ENCODE peak calls at places on chromosomes 11 and 22, in four cellular contexts. F, G, Q and K are unnamed samples.

GRCh38 chr22:32565002-32565339 is 90.4 kb downstream of the FBXO7 start:
- DNase-seq in F (no peak), G (no peak), Q (no peak), K (no peak)

GRCh38 chr11:125807909-125808308 is 20.0 kb downstream of the PATE3 start:
- DNase-seq in F (no peak), G (no peak), Q (no peak), K (no peak)

GRCh38 chr22:45450931-45451651 is 37.6 kb downstream of the RIBC2 start:
- DNase-seq in F (no peak), G (no peak), Q (no peak), K (no peak)

GRCh38 chr22:28817919-28818859 is 17.8 kb upstream of the XBP1 start:
- DNase-seq in F (no peak), G (peak), Q (peak), K (no peak)

GRCh38 chr11:125603207-125603606 is 10.6 kb downstream of the STT3A start:
- DNase-seq in F (no peak), G (no peak), Q (no peak), K (no peak)

GRCh38 chr22:27682438-27682837 is 119.1 kb downstream of the MN1 start:
- DNase-seq in F (no peak), G (no peak), Q (no peak), K (no peak)

GRCh38 chr11:62713343-62713742 is 5.9 kb downstream of the GNG3 start:
- DNase-seq in F (peak), G (peak), Q (peak), K (no peak)

GRCh38 chr11:104531075-104531474 is 367.1 kb upstream of the PDGFD start:
- DNase-seq in F (peak), G (no peak), Q (no peak), K (peak)

GRCh38 chr11:65185869-65186341 is 4.2 kb downstream of the CAPN1 start:
- DNase-seq in F (no peak), G (no peak), Q (no peak), K (no peak)

GRCh38 chr11:44229003-44229570 is 80.9 kb downstream of the ALX4 start:
- DNase-seq in F (no peak), G (peak), Q (no peak), K (no peak)

GRCh38 chr11:72821221-72821919 is 7.2 kb downstream of the ATG16L2 start:
- DNase-seq in F (no peak), G (peak), Q (no peak), K (no peak)

GRCh38 chr22:36166518-36167220 is 6.1 kb upstream of the APOL3 start:
- DNase-seq in F (no peak), G (no peak), Q (no peak), K (no peak)

GRCh38 chr22:23261900-23262450 is 81.7 kb downstream of the BCR start:
- DNase-seq in F (no peak), G (no peak), Q (no peak), K (no peak)

GRCh38 chr22:19644314-19645223 is 69.7 kb upstream of the SEPTIN5 start:
- DNase-seq in F (no peak), G (no peak), Q (no peak), K (no peak)

GRCh38 chr11:114501901-114502300 is 57.8 kb downstream of the NXPE1 start:
- DNase-seq in F (no peak), G (no peak), Q (no peak), K (no peak)

GRCh38 chr11:65454311-65454695 is 31.7 kb downstream of the NEAT1 start:
- DNase-seq in F (no peak), G (no peak), Q (no peak), K (no peak)

GRCh38 chr11:83836883-83837654 is 550.9 kb upstream of the CCDC90B start:
- DNase-seq in F (peak), G (peak), Q (peak), K (peak)

GRCh38 chr22:39462443-39463147 is 5.8 kb downstream of the MGAT3 start:
- DNase-seq in F (no peak), G (no peak), Q (no peak), K (peak)

GRCh38 chr11:10592331-10592730 is 23.9 kb upstream of the LYVE1 start:
- DNase-seq in F (no peak), G (no peak), Q (no peak), K (no peak)

GRCh38 chr22:26038365-26038764 is 130.9 kb upstream of the SEZ6L start:
- DNase-seq in F (no peak), G (no peak), Q (no peak), K (no peak)

GRCh38 chr11:1236316-1237127 is 13.7 kb downstream of the MUC5B start:
- DNase-seq in F (no peak), G (no peak), Q (no peak), K (no peak)

GRCh38 chr11:12060385-12060980 is 49.9 kb upstream of the MICAL2 start:
- DNase-seq in F (no peak), G (no peak), Q (no peak), K (no peak)

GRCh38 chr11:7490535-7490934 is 5.2 kb downstream of the OLFML1 start:
- DNase-seq in F (no peak), G (no peak), Q (no peak), K (no peak)

GRCh38 chr11:125517116-125517804 is 21.2 kb upstream of the FEZ1 start:
- DNase-seq in F (no peak), G (no peak), Q (peak), K (no peak)

GRCh38 chr11:27075192-27075591 is 34.6 kb downstream of the BBOX1 start:
- DNase-seq in F (no peak), G (no peak), Q (no peak), K (no peak)

GRCh38 chr22:35601743-35602633 is 15.1 kb downstream of the MB start:
- DNase-seq in F (no peak), G (no peak), Q (no peak), K (no peak)

GRCh38 chr11:62958547-62959071 is 26.2 kb downstream of the SLC22A6 start:
- DNase-seq in F (no peak), G (peak), Q (no peak), K (no peak)

GRCh38 chr11:20337526-20338154 is 25.9 kb upstream of the HTATIP2 start:
- DNase-seq in F (peak), G (peak), Q (peak), K (peak)

GRCh38 chr11:4727171-4727570 is 22.6 kb downstream of the MMP26 start:
- DNase-seq in F (no peak), G (no peak), Q (no peak), K (no peak)

GRCh38 chr11:42521994-42522393 is 789.8 kb upstream of the API5 start:
- DNase-seq in F (no peak), G (no peak), Q (no peak), K (no peak)

GRCh38 chr11:83280256-83280655 is 5.9 kb downstream of the CCDC90B start:
- DNase-seq in F (no peak), G (no peak), Q (no peak), K (no peak)

GRCh38 chr22:30830907-30831306 is 136.2 kb downstream of the OSBP2 start:
- DNase-seq in F (peak), G (peak), Q (no peak), K (peak)

GRCh38 chr11:18105086-18105801 is 638 bp downstream of the SAAL1 start:
- DNase-seq in F (no peak), G (no peak), Q (no peak), K (no peak)

GRCh38 chr11:27910186-27910941 is 197.6 kb downstream of the KIF18A start:
- DNase-seq in F (no peak), G (no peak), Q (no peak), K (no peak)

GRCh38 chr11:36056160-36056751 is 112.4 kb downstream of the LDLRAD3 start:
- DNase-seq in F (peak), G (no peak), Q (no peak), K (peak)

GRCh38 chr11:9060700-9061111 is 30.7 kb downstream of the SCUBE2 start:
- DNase-seq in F (peak), G (no peak), Q (peak), K (peak)
- TF ChIP-seq CTCF in F (no peak), G (no peak), Q (peak), K (peak)

DNA sequence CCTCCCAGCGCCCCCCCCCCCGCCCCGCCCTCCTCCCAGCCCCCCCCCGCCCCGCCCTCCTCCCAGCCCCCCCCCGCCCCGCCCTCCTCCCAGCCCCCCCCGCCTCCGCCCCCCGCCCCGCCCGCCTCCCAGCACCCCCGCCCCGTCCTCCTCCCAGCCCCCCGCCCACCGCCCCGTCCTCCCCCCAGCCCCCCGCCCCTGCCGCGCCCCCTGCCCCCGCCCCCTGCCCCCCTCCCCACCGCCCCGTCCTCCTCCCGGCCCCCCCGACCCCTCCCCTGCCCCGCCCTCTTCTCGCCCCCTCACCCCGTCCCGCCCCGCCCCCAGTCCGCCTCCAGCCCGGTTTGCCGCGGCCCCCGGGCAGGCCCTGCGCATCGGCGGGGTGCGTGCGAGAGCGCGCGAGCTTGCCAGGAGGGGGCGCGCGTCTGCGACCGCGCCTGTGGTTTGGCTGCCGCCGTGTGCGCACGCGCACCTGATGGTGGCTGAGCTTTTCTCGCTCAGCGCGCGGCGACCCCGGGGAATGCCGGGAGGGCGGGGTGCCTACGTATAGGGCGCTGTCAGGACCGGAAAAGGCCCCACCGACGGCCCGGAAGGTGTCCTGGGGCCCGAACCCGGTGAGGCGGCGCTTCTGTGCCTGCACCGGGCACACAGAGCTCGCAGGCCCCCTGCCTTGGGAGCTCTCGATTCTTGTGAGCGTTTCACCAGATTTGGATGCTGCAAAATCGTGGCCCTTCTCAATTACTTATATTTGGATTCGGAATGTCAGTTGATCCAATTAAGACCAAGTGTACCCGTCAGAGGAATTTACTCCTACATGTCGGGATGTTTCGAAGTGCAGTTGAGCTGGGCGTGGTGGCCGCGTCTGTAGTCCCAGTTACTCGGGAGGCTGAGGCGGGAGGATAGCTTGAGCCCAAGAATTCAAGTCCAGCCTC is 501 bp upstream of the TTLL12 start:
- DNase-seq in F (peak), G (peak), Q (peak), K (peak)
- TF ChIP-seq CTCF in F (peak), G (peak), Q (peak), K (peak)

GRCh38 chr11:2870955-2871720 is 14.4 kb downstream of the CDKN1C start:
- DNase-seq in F (no peak), G (no peak), Q (no peak), K (no peak)

GRCh38 chr11:2867722-2868548 is 17.6 kb downstream of the CDKN1C start:
- DNase-seq in F (no peak), G (no peak), Q (no peak), K (no peak)

GRCh38 chr11:2869561-2870427 is 15.8 kb downstream of the CDKN1C start:
- DNase-seq in F (no peak), G (no peak), Q (no peak), K (no peak)

GRCh38 chr11:2868604-2869526 is 16.7 kb downstream of the CDKN1C start:
- DNase-seq in F (no peak), G (no peak), Q (no peak), K (no peak)

GRCh38 chr11:2870460-2870859 is 15.1 kb downstream of the CDKN1C start:
- DNase-seq in F (no peak), G (no peak), Q (no peak), K (no peak)
- TF ChIP-seq CTCF in F (no peak), G (no peak), Q (no peak), K (no peak)

DNA sequence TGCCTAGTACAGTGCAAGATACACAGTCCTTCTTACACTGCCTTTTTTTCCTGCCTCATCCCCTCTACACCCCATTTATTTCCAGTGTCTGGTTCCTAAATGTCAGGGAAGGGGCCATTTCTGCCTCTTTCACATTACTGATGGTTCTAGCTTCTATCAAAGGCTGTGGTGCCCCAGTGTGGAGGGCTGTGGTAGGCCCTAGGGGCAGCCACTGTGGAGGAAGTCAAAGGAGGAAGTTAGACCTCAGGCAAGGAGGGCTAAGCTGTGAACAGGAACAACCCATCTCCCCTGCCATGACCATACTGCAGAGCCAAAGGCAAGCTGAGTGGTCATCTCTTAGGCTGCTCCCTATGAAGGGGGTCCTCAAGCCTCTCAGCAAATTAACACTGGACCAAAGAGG is 81.9 kb upstream of the CRTAM start:
- DNase-seq in F (no peak), G (peak), Q (peak), K (peak)
- TF ChIP-seq CTCF in F (no peak), G (no peak), Q (peak), K (peak)

DNA sequence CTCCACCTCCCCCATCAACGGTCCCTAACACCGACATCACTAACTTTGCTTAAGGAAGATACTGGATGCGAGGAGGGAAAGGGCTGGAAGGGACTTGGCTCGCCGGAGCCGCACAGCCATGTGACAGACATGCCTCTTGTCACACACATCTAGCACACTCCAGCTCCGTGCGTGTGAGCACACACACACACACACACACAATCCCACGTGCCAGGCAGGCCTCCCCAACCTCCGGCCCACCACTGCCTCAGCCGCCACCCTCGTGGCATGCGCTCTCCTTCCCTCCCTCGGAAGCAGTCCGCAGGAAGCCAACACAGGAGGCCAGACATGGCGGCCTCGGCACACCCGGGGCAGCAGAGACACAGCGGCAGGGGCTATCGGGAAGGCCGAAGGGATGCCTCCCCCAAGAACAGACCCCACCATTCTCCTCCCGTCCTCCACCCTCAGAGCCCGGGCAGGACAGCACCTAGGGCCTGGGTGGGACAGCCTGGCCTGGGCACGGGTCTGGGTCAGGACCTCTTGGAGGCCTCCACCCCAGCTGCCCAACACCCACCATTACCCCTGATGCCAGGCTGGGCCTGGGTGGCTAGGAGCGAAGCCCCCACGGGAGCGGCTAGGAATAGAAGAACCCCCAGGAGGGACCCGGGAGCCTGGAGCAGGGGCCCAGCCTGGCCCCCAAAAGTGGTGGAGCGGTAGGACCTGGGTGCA is 1.0 kb downstream of the MFNG start:
- DNase-seq in F (no peak), G (no peak), Q (peak), K (peak)
- TF ChIP-seq CTCF in F (no peak), G (no peak), Q (no peak), K (no peak)

GRCh38 chr11:85811624-85812023 is 683 bp upstream of the SYTL2 start:
- DNase-seq in F (no peak), G (no peak), Q (no peak), K (no peak)

GRCh38 chr11:85809191-85809590 is 1.8 kb downstream of the SYTL2 start:
- DNase-seq in F (no peak), G (no peak), Q (no peak), K (peak)

GRCh38 chr11:85810521-85810870 is 445 bp downstream of the SYTL2 start:
- DNase-seq in F (no peak), G (no peak), Q (no peak), K (no peak)

GRCh38 chr11:85810871-85811611 is at the start of gene SYTL2:
- DNase-seq in F (peak), G (peak), Q (peak), K (peak)

DNA sequence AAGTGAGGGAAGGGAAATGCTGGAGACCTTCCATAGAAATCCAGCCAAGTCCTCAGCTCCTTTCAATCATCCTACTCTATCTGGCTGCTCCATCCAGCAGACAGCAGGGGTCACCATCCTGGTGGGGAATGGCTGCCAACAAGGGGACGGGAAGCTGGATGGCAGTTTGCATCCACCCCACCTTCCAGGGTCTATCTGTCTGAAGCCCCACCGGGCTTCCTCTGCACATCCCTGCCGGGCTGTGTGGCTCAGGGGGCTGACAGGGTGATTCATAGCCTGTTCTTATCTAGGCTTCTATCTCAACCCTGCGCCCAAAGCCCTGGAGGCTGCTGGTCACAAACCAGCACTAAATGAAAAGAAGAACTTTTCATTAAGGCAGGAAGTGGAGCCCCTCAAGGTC is 1.1 kb downstream of the SYTL2 start:
- DNase-seq in F (no peak), G (peak), Q (no peak), K (peak)
- TF ChIP-seq CTCF in F (peak), G (no peak), Q (no peak), K (no peak)

GRCh38 chr11:46216765-46217089 is 60.7 kb upstream of the CREB3L1 start:
- DNase-seq in F (no peak), G (no peak), Q (no peak), K (no peak)

GRCh38 chr11:46223252-46223513 is 54.3 kb upstream of the CREB3L1 start:
- DNase-seq in F (no peak), G (no peak), Q (no peak), K (no peak)

GRCh38 chr11:46220313-46220712 is 57.1 kb upstream of the CREB3L1 start:
- DNase-seq in F (no peak), G (no peak), Q (no peak), K (no peak)

DNA sequence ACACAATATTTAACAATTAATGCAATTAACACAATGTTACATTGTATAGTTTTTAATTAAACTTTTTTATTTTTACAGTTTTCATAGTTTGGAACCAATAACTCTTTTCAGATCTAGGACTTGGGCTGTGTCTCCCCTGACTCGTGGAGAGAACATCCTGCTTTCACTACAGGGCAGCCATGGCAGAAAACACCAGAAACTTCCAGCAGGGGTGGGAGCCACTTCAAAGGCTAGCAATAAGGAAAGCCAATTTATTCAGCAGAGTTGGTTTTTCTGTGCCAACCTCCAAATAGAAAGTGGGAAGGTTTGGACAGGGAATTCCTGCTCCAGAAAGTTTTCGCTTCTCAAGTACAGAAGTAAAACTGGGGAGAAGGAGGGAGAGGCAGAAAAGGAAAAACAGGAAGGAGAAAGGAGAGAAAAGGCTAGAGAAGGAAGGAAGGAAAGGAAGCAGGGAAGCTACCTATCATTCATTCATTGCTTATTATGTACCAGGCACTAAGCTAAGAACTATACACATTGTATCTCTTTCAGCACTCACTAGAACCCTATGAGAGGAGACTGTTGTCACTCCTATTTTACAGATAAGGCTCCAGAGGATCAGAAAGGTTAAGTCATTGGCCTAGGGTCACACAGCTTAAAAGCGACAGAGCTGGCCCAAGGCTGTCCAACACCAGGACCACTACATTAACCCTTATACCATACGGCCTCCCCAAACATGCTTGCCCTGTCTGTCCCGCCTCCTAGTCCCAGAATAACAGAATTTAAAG is 54.8 kb upstream of the CREB3L1 start:
- DNase-seq in F (no peak), G (no peak), Q (no peak), K (no peak)
- TF ChIP-seq CTCF in F (no peak), G (no peak), Q (no peak), K (no peak)